ENCODE peak calls at places on chromosomes 3 and 15, in nine cellular contexts. O, N, G, A, F, J, Q, P and D are unnamed samples. For H3K79me2 and H3K9me2, the result is how much of the 10 kb centered on the place peaks cover.

GRCh38 chr15:65980824-65981456 is 111.6 kb downstream of the RAB11A start:
- DNase-seq in F (peak), P (peak), J (peak), O (peak), N (peak), G (peak), A (peak), Q (peak), D (peak)

GRCh38 chr3:132840201-132840700 is 118.0 kb upstream of the NPHP3 start:
- DNase-seq in Q (no peak), A (no peak), F (no peak), N (no peak), J (no peak), G (no peak), P (no peak), O (no peak), D (no peak)

GRCh38 chr3:127964053-127964452 is 49.0 kb downstream of the KBTBD12 start:
- DNase-seq in J (no peak), Q (peak), G (no peak), O (no peak), A (no peak), P (no peak), F (no peak), N (peak), D (no peak)

GRCh38 chr15:52112203-52112750 is 298 bp downstream of the BCL2L10 start:
- DNase-seq in P (peak), G (peak), O (no peak), J (peak), Q (no peak), A (peak), F (no peak), N (peak), D (no peak)

GRCh38 chr15:64693134-64693533 is 82.3 kb downstream of the RBPMS2 start:
- DNase-seq in A (no peak), Q (peak), G (no peak), N (peak), O (no peak), P (no peak), J (peak), F (no peak), D (no peak)

GRCh38 chr3:119664850-119665379 is 4.5 kb upstream of the POPDC2 start:
- DNase-seq in N (peak), O (no peak), Q (peak), A (no peak), J (no peak), P (no peak), F (no peak), G (no peak), D (no peak)

GRCh38 chr3:187293977-187294376 is 2.4 kb upstream of the MASP1 start:
- DNase-seq in G (no peak), J (peak), P (no peak), O (no peak), Q (no peak), A (no peak), N (no peak), F (no peak), D (no peak)

GRCh38 chr3:4979401-4980228 is at the start of gene BHLHE40:
- DNase-seq in F (no peak), A (peak), O (no peak), P (peak), J (no peak), N (peak), Q (no peak), G (no peak), D (no peak)

GRCh38 chr3:66153961-66154923 is 66.6 kb upstream of the SLC25A26 start:
- DNase-seq in F (no peak), N (no peak), G (no peak), J (peak), Q (peak), O (no peak), A (peak), P (peak), D (no peak)

GRCh38 chr3:137766069-137766960 is 2.2 kb downstream of the SOX14 start:
- DNase-seq in F (no peak), Q (no peak), O (no peak), N (no peak), P (peak), G (no peak), A (peak), J (no peak), D (no peak)

GRCh38 chr3:34856081-34856480 is 783.2 kb upstream of the ARPP21 start:
- DNase-seq in P (no peak), O (no peak), F (no peak), J (no peak), N (no peak), A (no peak), G (no peak), Q (no peak), D (no peak)

GRCh38 chr3:25532763-25533162 is 104.7 kb downstream of the RARB start:
- DNase-seq in O (peak), N (no peak), F (peak), G (no peak), A (peak), P (no peak), Q (peak), J (no peak), D (peak)

GRCh38 chr15:29024681-29025080 is 138.9 kb downstream of the APBA2 start:
- DNase-seq in O (no peak), A (no peak), G (no peak), P (no peak), F (no peak), N (no peak), Q (no peak), J (no peak), D (no peak)

GRCh38 chr15:54208786-54209185 is 230.5 kb downstream of the UNC13C start:
- DNase-seq in P (no peak), Q (no peak), F (no peak), A (no peak), O (no peak), N (no peak), G (no peak), J (no peak), D (no peak)

GRCh38 chr3:4493008-4493930 is at the start of gene ITPR1:
- DNase-seq in J (peak), N (peak), O (peak), Q (peak), G (peak), P (peak), A (peak), F (peak), D (peak)

GRCh38 chr15:27582741-27583400 is 516.2 kb downstream of the OCA2 start:
- DNase-seq in A (no peak), J (peak), N (no peak), P (no peak), O (no peak), G (no peak), F (no peak), Q (no peak), D (no peak)

GRCh38 chr3:27095588-27096222 is 273.5 kb downstream of the NEK10 start:
- DNase-seq in F (no peak), G (no peak), P (no peak), Q (no peak), J (peak), A (no peak), N (no peak), O (no peak), D (peak)

GRCh38 chr3:130896101-130896500 is 2.2 kb downstream of the ATP2C1 start:
- DNase-seq in P (no peak), Q (no peak), A (no peak), J (no peak), N (no peak), O (no peak), G (no peak), F (no peak), D (peak)

GRCh38 chr3:55500555-55501340 is 13.6 kb upstream of the WNT5A start:
- DNase-seq in O (no peak), J (peak), P (no peak), A (no peak), F (no peak), Q (peak), N (no peak), G (no peak), D (no peak)

GRCh38 chr3:7000501-7000900 is 139.6 kb downstream of the GRM7 start:
- DNase-seq in Q (no peak), P (no peak), N (no peak), G (no peak), F (no peak), A (no peak), J (no peak), O (no peak), D (no peak)

DNA sequence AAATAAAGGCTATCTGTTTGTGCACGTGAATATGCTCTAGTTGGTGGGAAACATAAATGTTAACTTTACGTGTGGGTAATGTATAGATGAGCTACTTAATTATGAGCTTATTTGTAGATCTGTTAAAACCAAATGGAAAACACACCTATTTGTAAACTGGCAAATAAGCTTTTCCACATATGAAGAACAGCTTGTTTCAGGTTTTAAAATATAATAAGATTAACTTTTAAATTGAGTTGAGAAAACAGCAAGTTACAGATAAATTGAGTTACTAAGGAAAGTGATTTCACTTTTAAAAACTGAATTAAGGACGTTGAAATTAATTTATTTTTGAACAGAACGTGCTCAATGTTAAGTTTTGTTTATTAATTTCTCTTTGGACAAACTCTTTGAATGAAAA is 140.5 kb downstream of the GRM7 start:
- DNase-seq in J (no peak), G (no peak), Q (no peak), A (no peak), F (no peak), P (no peak), N (no peak), O (no peak), D (no peak)
- H3K79me2 ChIP-seq in J (under half), G (under half), Q (under half), A (under half), F (under half), P (under half), N (under half), O (under half), D (under half)

GRCh38 chr15:61387675-61388074 is 158.6 kb upstream of the RORA start:
- DNase-seq in O (no peak), N (no peak), Q (no peak), A (no peak), G (no peak), J (no peak), P (no peak), F (no peak), D (no peak)
- H3K9me2 ChIP-seq in O (under half), N (under half), Q (under half), A (under half), G (under half), J (under half), P (under half), F (under half), D (under half)

GRCh38 chr3:14967285-14967684 is 19.9 kb downstream of the NR2C2 start:
- DNase-seq in G (no peak), F (no peak), P (no peak), J (no peak), O (no peak), N (no peak), Q (no peak), A (no peak), D (no peak)
- H3K79me2 ChIP-seq in G (under half), F (under half), P (half or more), J (half or more), O (half or more), N (half or more), Q (under half), A (half or more), D (half or more)

GRCh38 chr3:169457807-169458206 is 205.7 kb downstream of the MECOM start:
- DNase-seq in N (no peak), G (no peak), A (no peak), P (no peak), Q (no peak), J (no peak), F (no peak), O (no peak), D (no peak)
- H3K9me2 ChIP-seq in N (under half), G (under half), A (under half), P (under half), Q (under half), J (under half), F (under half), O (under half), D (under half)